ENCODE peak calls at places on chromosomes 3 and 15, in nine cellular contexts. F is upper lobe of left lung, S is A549, L is ovary, V is transverse colon, X is GM12878, N is suprapubic skin, M is sigmoid colon, E is esophagus muscularis mucosa. D is an unnamed sample.

GRCh38 chr15:99994849-99995248 is 261.6 kb upstream of the LYSMD4 start:
- DNase-seq in F (no peak), S (no peak), L (no peak), V (no peak), X (no peak), N (no peak), M (no peak), E (no peak), D (no peak)

GRCh38 chr15:42772126-42772525 is 35.2 kb upstream of the CDAN1 start:
- DNase-seq in F (no peak), S (no peak), L (no peak), V (peak; percentile 17), X (no peak), N (no peak), M (peak; percentile 67), E (no peak), D (no peak)

GRCh38 chr3:9779721-9780450 is 10.1 kb upstream of the CAMK1 start:
- DNase-seq in F (peak; percentile 37), S (no peak), L (no peak), V (peak; percentile 24), X (peak; percentile 59), N (no peak), M (no peak), E (no peak), D (no peak)

GRCh38 chr3:24264748-24265158 is 229.9 kb downstream of the THRB start:
- DNase-seq in F (no peak), S (peak; percentile 49), L (no peak), V (no peak), X (no peak), N (no peak), M (no peak), E (no peak), D (no peak)

GRCh38 chr3:113441051-113441770 is at the start of gene CFAP44:
- DNase-seq in F (peak; percentile 61), S (no peak), L (peak; percentile 89), V (peak; percentile 62), X (no peak), N (peak; percentile 69), M (peak; percentile 89), E (no peak), D (peak; percentile 46)

GRCh38 chr3:165336786-165337185 is 140.6 kb upstream of the SLITRK3 start:
- DNase-seq in F (no peak), S (no peak), L (no peak), V (no peak), X (no peak), N (no peak), M (no peak), E (no peak), D (no peak)

GRCh38 chr3:122356402-122356801 is 26.6 kb downstream of the MIX23 start:
- DNase-seq in F (peak; percentile 26), S (peak; percentile 31), L (peak; percentile 50), V (peak; percentile 78), X (no peak), N (no peak), M (no peak), E (no peak), D (peak; percentile 67)

GRCh38 chr3:31831526-31832034 is 149.5 kb downstream of the OSBPL10 start:
- DNase-seq in F (no peak), S (no peak), L (no peak), V (no peak), X (no peak), N (no peak), M (no peak), E (no peak), D (no peak)

GRCh38 chr3:196332168-196332567 is 6.0 kb downstream of the TM4SF19 start:
- DNase-seq in F (no peak), S (no peak), L (no peak), V (no peak), X (no peak), N (no peak), M (no peak), E (no peak), D (no peak)

GRCh38 chr3:128360243-128360642 is 106.4 kb downstream of the DNAJB8 start:
- DNase-seq in F (no peak), S (no peak), L (no peak), V (no peak), X (no peak), N (no peak), M (no peak), E (no peak), D (no peak)

GRCh38 chr3:170524072-170524471 is 61.8 kb downstream of the SLC7A14 start:
- DNase-seq in F (no peak), S (no peak), L (no peak), V (no peak), X (no peak), N (no peak), M (no peak), E (no peak), D (no peak)

GRCh38 chr3:178712247-178712646 is 176.0 kb downstream of the KCNMB2 start:
- DNase-seq in F (no peak), S (no peak), L (no peak), V (no peak), X (no peak), N (no peak), M (no peak), E (no peak), D (no peak)

GRCh38 chr3:53808496-53808895 is 37.7 kb downstream of the CHDH start:
- DNase-seq in F (no peak), S (no peak), L (no peak), V (no peak), X (no peak), N (no peak), M (peak; percentile 25), E (no peak), D (no peak)

GRCh38 chr3:45154641-45155147 is 8.5 kb upstream of the CDCP1 start:
- DNase-seq in F (no peak), S (no peak), L (no peak), V (no peak), X (no peak), N (no peak), M (no peak), E (no peak), D (no peak)

GRCh38 chr3:128415110-128415772 is 51.4 kb downstream of the DNAJB8 start:
- DNase-seq in F (no peak), S (no peak), L (no peak), V (no peak), X (no peak), N (no peak), M (no peak), E (no peak), D (no peak)

GRCh38 chr3:135246027-135246426 is 451.0 kb downstream of the EPHB1 start:
- DNase-seq in F (no peak), S (no peak), L (no peak), V (no peak), X (no peak), N (no peak), M (no peak), E (no peak), D (no peak)

GRCh38 chr15:42011074-42011473 is 9.8 kb downstream of the PLA2G4E start:
- DNase-seq in F (no peak), S (no peak), L (no peak), V (no peak), X (no peak), N (no peak), M (no peak), E (no peak), D (no peak)

GRCh38 chr3:139343895-139344856 is at the start of gene MRPS22:
- DNase-seq in F (peak; percentile 89), S (peak; percentile 84), L (peak; percentile 78), V (peak; percentile 84), X (peak; percentile 65), N (peak; percentile 87), M (peak; percentile 87), E (no peak), D (peak; percentile 79)

GRCh38 chr15:82875411-82876003 is 66.1 kb downstream of the WHAMM start:
- DNase-seq in F (no peak), S (no peak), L (no peak), V (no peak), X (no peak), N (no peak), M (no peak), E (no peak), D (no peak)

GRCh38 chr3:185645596-185646381 is 59.7 kb downstream of the SENP2 start:
- DNase-seq in F (no peak), S (no peak), L (no peak), V (no peak), X (no peak), N (no peak), M (peak; percentile 42), E (no peak), D (no peak)

GRCh38 chr3:71641669-71642068 is 58.1 kb upstream of the FOXP1 start:
- DNase-seq in F (no peak), S (peak; percentile 47), L (no peak), V (no peak), X (peak; percentile 7), N (no peak), M (no peak), E (no peak), D (no peak)

GRCh38 chr15:84034831-84035753 is 200.5 kb upstream of the GOLGA6L4 start:
- DNase-seq in F (no peak), S (no peak), L (no peak), V (no peak), X (no peak), N (no peak), M (no peak), E (no peak), D (no peak)

GRCh38 chr15:61660579-61660978 is 399.7 kb downstream of the VPS13C start:
- DNase-seq in F (no peak), S (no peak), L (no peak), V (no peak), X (no peak), N (peak; percentile 70), M (peak; percentile 73), E (no peak), D (no peak)
- TF ChIP-seq CTCF in F (no peak), S (no peak), L (no peak), V (no peak), X (no peak), N (no peak), M (no peak), E (no peak), D (no peak)

GRCh38 chr3:120182613-120183524 is 88.6 kb upstream of the GSK3B start:
- DNase-seq in F (no peak), S (no peak), L (no peak), V (no peak), X (no peak), N (no peak), M (no peak), E (peak; percentile 55), D (no peak)
- TF ChIP-seq EP300 in F (no peak), S (no peak), L (no peak), V (no peak), X (no peak), N (no peak), M (no peak), E (no peak), D (no peak)

DNA sequence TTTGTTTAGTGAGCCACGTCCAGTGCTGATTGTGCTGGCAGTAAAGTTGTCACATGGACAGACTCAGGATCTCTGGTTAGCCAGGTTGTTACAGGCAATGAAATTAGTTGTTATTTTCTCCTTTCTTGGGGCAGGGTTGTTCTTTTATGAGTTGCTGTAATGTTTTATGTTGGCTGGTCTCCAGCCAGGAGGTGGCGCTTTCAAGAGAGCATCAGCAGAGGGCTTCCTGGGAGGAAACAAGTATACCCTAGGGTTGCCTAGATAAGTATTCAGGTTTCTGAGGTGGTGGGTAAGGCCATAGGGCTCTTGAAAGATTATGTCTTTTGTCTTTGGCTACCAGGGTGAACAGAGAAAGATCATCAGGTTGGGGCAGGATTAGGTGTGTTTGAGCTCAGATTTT is 14.5 kb upstream of the CFAP20DC start:
- DNase-seq in F (no peak), S (no peak), L (no peak), V (peak; percentile 19), X (no peak), N (no peak), M (no peak), E (no peak), D (no peak)
- TF ChIP-seq CTCF in F (no peak), S (no peak), L (no peak), V (no peak), X (no peak), N (no peak), M (no peak), E (no peak), D (no peak)

GRCh38 chr15:22884344-22884743 is 45.9 kb downstream of the NIPA2 start:
- DNase-seq in F (no peak), S (no peak), L (no peak), V (no peak), X (no peak), N (peak; percentile 33), M (no peak), E (no peak), D (no peak)
- TF ChIP-seq EP300 in F (no peak), S (no peak), L (no peak), V (no peak), X (no peak), N (no peak), M (no peak), E (no peak), D (no peak)

D was measured in stomach.